ENCODE peak calls at places on chromosomes 16 and 17, in eight cellular contexts. T is A549; Y is Karpas-422; V is tibial nerve; I is body of pancreas; L is PC-3; M is CD8-positive, alpha-beta T cell; P is heart right ventricle. A is an unnamed sample.

GRCh38 chr17:28712037-28712704 is 483 bp upstream of the PROCA1 start:
- DNase-seq in L (no peak), Y (peak; percentile 90), M (peak; percentile 74), P (peak; percentile 55), V (peak; percentile 24), T (no peak), I (no peak), A (no peak)

GRCh38 chr17:71936977-71937376 is 183.8 kb upstream of the SOX9 start:
- DNase-seq in I (no peak), Y (no peak), M (no peak), L (peak; percentile 97), P (no peak), T (no peak), V (no peak), A (peak; percentile 88)

GRCh38 chr17:17913695-17914332 is 58.4 kb downstream of the TOM1L2 start:
- DNase-seq in T (peak; percentile 88), Y (no peak), P (peak; percentile 60), I (peak; percentile 75), V (no peak), M (peak; percentile 54), L (peak; percentile 96), A (peak; percentile 95)

GRCh38 chr17:5769936-5770335 is 185.6 kb upstream of the NLRP1 start:
- DNase-seq in I (no peak), M (no peak), P (no peak), L (no peak), V (no peak), T (no peak), Y (no peak), A (no peak)

GRCh38 chr16:70740919-70741778 is 55.3 kb upstream of the MTSS2 start:
- DNase-seq in T (no peak), V (no peak), I (no peak), P (no peak), L (no peak), M (peak; percentile 68), Y (no peak), A (no peak)

GRCh38 chr16:69241911-69242310 is 54.9 kb downstream of the SNTB2 start:
- DNase-seq in P (no peak), Y (no peak), M (no peak), V (no peak), I (no peak), T (no peak), L (no peak), A (no peak)

GRCh38 chr17:59494757-59495368 is 70.5 kb upstream of the DHX40 start:
- DNase-seq in M (no peak), P (no peak), I (no peak), Y (no peak), T (no peak), V (no peak), L (no peak), A (no peak)

GRCh38 chr17:74918906-74919305 is 4.1 kb downstream of the USH1G start:
- DNase-seq in M (no peak), L (no peak), V (no peak), Y (peak; percentile 36), T (no peak), I (no peak), P (no peak), A (no peak)

GRCh38 chr17:17269926-17270773 is 10.9 kb downstream of the COPS3 start:
- DNase-seq in M (no peak), I (no peak), T (peak; percentile 46), L (peak; percentile 37), V (no peak), Y (no peak), P (no peak), A (no peak)

GRCh38 chr17:14340968-14341412 is 40.1 kb downstream of the HS3ST3B1 start:
- DNase-seq in Y (no peak), I (no peak), T (no peak), V (no peak), L (no peak), M (no peak), P (no peak), A (no peak)

GRCh38 chr16:81514568-81515258 is 70.1 kb downstream of the CMIP start:
- DNase-seq in I (no peak), P (no peak), L (no peak), T (no peak), M (no peak), V (no peak), Y (no peak), A (no peak)

GRCh38 chr17:48047113-48047740 is 932 bp upstream of the NFE2L1 start:
- DNase-seq in L (no peak), V (no peak), P (no peak), T (peak; percentile 26), Y (peak; percentile 51), M (no peak), I (no peak), A (no peak)

GRCh38 chr16:88346680-88347505 is 35.9 kb upstream of the ZNF469 start:
- DNase-seq in Y (no peak), V (no peak), P (no peak), I (no peak), L (no peak), T (no peak), M (no peak), A (no peak)

GRCh38 chr17:44314524-44314868 is 6.1 kb downstream of the RUNDC3A start:
- DNase-seq in L (no peak), M (no peak), Y (no peak), V (no peak), P (no peak), T (no peak), I (no peak), A (no peak)

GRCh38 chr16:64416232-64417010 is 705.4 kb downstream of the CDH11 start:
- DNase-seq in M (no peak), T (no peak), Y (no peak), L (peak; percentile 39), V (no peak), P (no peak), I (no peak), A (peak; percentile 35)

GRCh38 chr17:65495255-65496060 is 66.0 kb downstream of the AXIN2 start:
- DNase-seq in V (no peak), P (no peak), Y (no peak), L (no peak), T (no peak), I (no peak), M (no peak), A (no peak)

GRCh38 chr16:87351320-87351698 is 32.3 kb downstream of the FBXO31 start:
- DNase-seq in T (no peak), V (no peak), I (no peak), Y (no peak), L (no peak), M (no peak), P (no peak), A (no peak)

GRCh38 chr17:64213995-64214507 is 49.0 kb downstream of the TEX2 start:
- DNase-seq in T (no peak), M (no peak), V (no peak), Y (no peak), I (no peak), L (no peak), P (no peak), A (no peak)
- H3K4me1 ChIP-seq in T (no peaks in the 10 kb centered on the region), M (peaks cover 20% of the 10 kb centered on the region), V (peaks cover 18% of the 10 kb centered on the region), Y (no peaks in the 10 kb centered on the region), I (peaks cover 53% of the 10 kb centered on the region), L (peaks cover 6% of the 10 kb centered on the region), P (peaks cover 57% of the 10 kb centered on the region), A (peaks cover 32% of the 10 kb centered on the region)

DNA sequence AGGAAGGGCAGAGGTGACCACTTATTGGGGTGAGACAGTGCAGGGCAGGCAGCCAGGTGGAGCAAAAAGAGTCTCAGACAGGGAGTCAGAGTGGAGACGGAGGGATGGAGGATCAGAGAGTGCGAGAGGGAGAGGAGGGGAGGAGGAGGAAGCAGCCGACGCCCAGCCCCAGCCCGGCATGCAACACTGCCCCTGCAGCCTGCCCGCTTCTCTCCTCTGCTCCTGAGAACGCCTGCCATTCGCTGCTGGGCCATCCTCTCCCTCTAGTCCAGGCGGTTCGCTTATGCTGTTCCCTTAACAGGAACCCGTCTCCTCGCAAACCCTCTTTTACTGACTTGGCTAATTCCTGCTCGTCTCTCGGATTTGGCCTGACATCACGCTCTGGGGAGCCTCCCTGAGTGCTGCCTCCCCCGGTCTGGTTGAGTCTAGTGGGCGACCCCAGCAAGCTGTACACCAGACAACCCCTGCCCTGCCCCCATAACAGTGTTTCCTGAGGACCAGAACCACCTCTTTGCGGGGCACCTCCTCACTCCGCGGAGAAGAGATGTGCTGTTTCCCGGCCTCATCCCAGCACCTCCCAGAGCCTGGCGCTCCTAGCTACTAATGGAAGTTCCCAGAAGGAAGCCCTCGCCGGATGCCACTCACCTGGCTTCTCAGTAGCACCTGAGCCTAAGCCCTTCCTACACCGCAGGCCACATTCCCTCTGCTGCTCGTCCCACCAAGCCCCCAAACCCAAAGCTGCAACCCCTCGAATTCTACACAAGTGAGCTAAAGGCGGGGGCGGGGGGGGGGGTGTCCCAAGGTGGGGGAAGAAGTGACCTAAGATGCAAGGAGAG is 61.2 kb upstream of the CCL1 start:
- DNase-seq in Y (no peak), I (no peak), V (no peak), P (no peak), T (no peak), M (no peak), L (no peak), A (no peak)
- H3K4me1 ChIP-seq in Y (no peaks in the 10 kb centered on the region), I (no peaks in the 10 kb centered on the region), V (no peaks in the 10 kb centered on the region), P (no peaks in the 10 kb centered on the region), T (no peaks in the 10 kb centered on the region), M (no peaks in the 10 kb centered on the region), L (no peaks in the 10 kb centered on the region), A (no peaks in the 10 kb centered on the region)

GRCh38 chr16:30351586-30352419 is 3.3 kb downstream of the CD2BP2 start:
- DNase-seq in V (peak; percentile 63), L (peak; percentile 88), T (peak; percentile 60), M (no peak), P (peak; percentile 81), I (peak; percentile 96), Y (peak; percentile 65), A (no peak)

GRCh38 chr16:30352488-30353401 is 2.4 kb downstream of the CD2BP2 start:
- DNase-seq in P (no peak), V (no peak), T (no peak), Y (no peak), I (no peak), L (no peak), M (no peak), A (no peak)

GRCh38 chr16:30354423-30355143 is 525 bp downstream of the CD2BP2 start:
- DNase-seq in M (no peak), Y (peak; percentile 58), P (no peak), T (no peak), I (no peak), L (peak; percentile 12), V (peak; percentile 6), A (no peak)

GRCh38 chr16:30355144-30355953 is at the start of gene CD2BP2:
- DNase-seq in P (peak; percentile 98), T (peak; percentile 100), L (peak; percentile 98), M (peak; percentile 89), Y (peak; percentile 98), V (peak; percentile 92), I (peak; percentile 97), A (peak; percentile 99)

GRCh38 chr16:30353438-30354129 is 1.5 kb downstream of the CD2BP2 start:
- DNase-seq in M (no peak), T (no peak), L (no peak), V (peak; percentile 3), Y (peak; percentile 33), P (no peak), I (no peak), A (no peak)
- H3K4me1 ChIP-seq in M (peaks cover 32% of the 10 kb centered on the region), T (peaks cover 50% of the 10 kb centered on the region), L (peaks cover 33% of the 10 kb centered on the region), V (peaks cover 35% of the 10 kb centered on the region), Y (peaks cover 83% of the 10 kb centered on the region), P (peaks cover 51% of the 10 kb centered on the region), I (peaks cover 52% of the 10 kb centered on the region), A (peaks cover 4% of the 10 kb centered on the region)

DNA sequence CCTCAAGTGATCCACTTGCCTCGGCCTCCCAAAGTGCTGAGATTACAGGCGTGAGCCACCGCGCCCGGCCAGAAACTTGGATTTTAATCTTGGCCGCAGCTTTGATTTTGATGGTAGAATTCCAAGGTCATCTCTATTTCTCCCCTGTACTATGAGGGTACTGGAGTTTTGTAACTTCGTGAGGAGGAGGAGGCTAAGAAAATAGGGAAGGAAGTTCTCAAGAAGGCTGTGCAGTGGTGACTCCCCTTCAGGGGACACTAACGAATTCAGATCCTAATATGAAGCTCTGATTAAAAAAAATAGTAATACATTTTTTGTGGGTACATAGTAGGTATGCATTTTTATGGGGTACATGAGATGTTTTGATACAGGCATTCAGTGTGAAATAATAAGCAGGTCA is 55.9 kb downstream of the LDHD start:
- DNase-seq in T (no peak), Y (no peak), I (no peak), L (no peak), V (no peak), M (no peak), P (no peak), A (no peak)
- H3K4me1 ChIP-seq in T (peaks cover 23% of the 10 kb centered on the region), Y (no peaks in the 10 kb centered on the region), I (peaks cover 14% of the 10 kb centered on the region), L (peaks cover 22% of the 10 kb centered on the region), V (no peaks in the 10 kb centered on the region), M (peaks cover 25% of the 10 kb centered on the region), P (peaks cover 64% of the 10 kb centered on the region), A (no peaks in the 10 kb centered on the region)

A was measured in foreskin keratinocyte.